ENCODE peak calls at places on chromosome X, in four cellular contexts. T is naive thymus-derived CD8-positive, alpha-beta T cell; K is NCI-H2171 treated with DMSO at 0.1 percent for 48 hours; C is fibroblast of mammary gland. P is an unnamed sample.

GRCh38 chrX:27399146-27399456 is 64.0 kb downstream of the PPP4R3C start:
- DNase-seq in K (no peak), C (no peak), T (no peak), P (no peak)

GRCh38 chrX:1472975-1473374 is 20.3 kb upstream of the ASMTL start:
- DNase-seq in C (no peak), T (no peak), K (no peak), P (no peak)

GRCh38 chrX:8455600-8455999 is 9.0 kb upstream of the VCX3B start:
- DNase-seq in C (no peak), T (no peak), K (no peak), P (peak)

GRCh38 chrX:137568741-137569469 is 3.0 kb downstream of the ZIC3 start:
- DNase-seq in C (no peak), T (no peak), K (no peak), P (peak)

GRCh38 chrX:46712733-46713132 is 46.2 kb downstream of the SLC9A7 start:
- DNase-seq in T (no peak), K (no peak), C (no peak), P (no peak)

GRCh38 chrX:9148626-9149385 is 114.9 kb upstream of the FAM9B start:
- DNase-seq in K (no peak), T (no peak), C (peak), P (no peak)

GRCh38 chrX:9340619-9341304 is 124.1 kb upstream of the TBL1X start:
- DNase-seq in C (peak), T (peak), K (peak), P (peak)

GRCh38 chrX:55908685-55909212 is 191.2 kb downstream of the RRAGB start:
- DNase-seq in K (peak), T (no peak), C (peak), P (no peak)

GRCh38 chrX:69268637-69269036 is 103.4 kb upstream of the PJA1 start:
- DNase-seq in T (no peak), C (no peak), K (no peak), P (peak)

GRCh38 chrX:151830911-151831310 is 81.8 kb upstream of the MAGEA4 start:
- DNase-seq in C (no peak), K (no peak), T (no peak), P (no peak)